ENCODE peak calls at places on chromosomes 6 and 20, in eight cellular contexts. One of them, this sample, is unnamed.

GRCh38 chr6:23963137-23963536 is 162.9 kb upstream of the NRSN1 start:
- DNase-seq in naive thymus-derived CD4-positive, alpha-beta T cell: no peak
- DNase-seq in psoas muscle: no peak
- DNase-seq in HL-60: no peak
- DNase-seq in CD8-positive, alpha-beta T cell: no peak
- DNase-seq in tibial nerve: no peak
- DNase-seq in SJSA1: no peak
- DNase-seq in H9: no peak
- DNase-seq in this sample: no peak

GRCh38 chr6:133431031-133431430 is 189.9 kb downstream of the EYA4 start:
- DNase-seq in naive thymus-derived CD4-positive, alpha-beta T cell: no peak
- DNase-seq in psoas muscle: no peak
- DNase-seq in HL-60: no peak
- DNase-seq in CD8-positive, alpha-beta T cell: no peak
- DNase-seq in tibial nerve: no peak
- DNase-seq in SJSA1: no peak
- DNase-seq in H9: no peak
- DNase-seq in this sample: no peak

GRCh38 chr20:49690899-49691620 is 22.6 kb downstream of the B4GALT5 start:
- DNase-seq in naive thymus-derived CD4-positive, alpha-beta T cell: no peak
- DNase-seq in psoas muscle: no peak
- DNase-seq in HL-60: no peak
- DNase-seq in CD8-positive, alpha-beta T cell: no peak
- DNase-seq in tibial nerve: no peak
- DNase-seq in SJSA1: no peak
- DNase-seq in H9: no peak
- DNase-seq in this sample: no peak

GRCh38 chr20:13788167-13788834 is 3.5 kb downstream of the NDUFAF5 start:
- DNase-seq in naive thymus-derived CD4-positive, alpha-beta T cell: peak
- DNase-seq in psoas muscle: no peak
- DNase-seq in HL-60: no peak
- DNase-seq in CD8-positive, alpha-beta T cell: peak
- DNase-seq in tibial nerve: no peak
- DNase-seq in SJSA1: peak
- DNase-seq in H9: peak
- DNase-seq in this sample: no peak

GRCh38 chr6:160221423-160221822 is 37.2 kb downstream of the SLC22A2 start:
- DNase-seq in naive thymus-derived CD4-positive, alpha-beta T cell: no peak
- DNase-seq in psoas muscle: no peak
- DNase-seq in HL-60: peak
- DNase-seq in CD8-positive, alpha-beta T cell: no peak
- DNase-seq in tibial nerve: no peak
- DNase-seq in SJSA1: no peak
- DNase-seq in H9: no peak
- DNase-seq in this sample: no peak

GRCh38 chr6:1310628-1311399 is 1.1 kb upstream of the FOXQ1 start:
- DNase-seq in naive thymus-derived CD4-positive, alpha-beta T cell: no peak
- DNase-seq in psoas muscle: no peak
- DNase-seq in HL-60: no peak
- DNase-seq in CD8-positive, alpha-beta T cell: no peak
- DNase-seq in tibial nerve: no peak
- DNase-seq in SJSA1: no peak
- DNase-seq in H9: peak
- DNase-seq in this sample: no peak

GRCh38 chr20:23116301-23117089 is 30.4 kb upstream of the CD93 start:
- DNase-seq in naive thymus-derived CD4-positive, alpha-beta T cell: no peak
- DNase-seq in psoas muscle: no peak
- DNase-seq in HL-60: peak
- DNase-seq in CD8-positive, alpha-beta T cell: no peak
- DNase-seq in tibial nerve: no peak
- DNase-seq in SJSA1: no peak
- DNase-seq in H9: no peak
- DNase-seq in this sample: no peak

GRCh38 chr6:34566830-34567546 is 10.9 kb upstream of the SPDEF start:
- DNase-seq in naive thymus-derived CD4-positive, alpha-beta T cell: no peak
- DNase-seq in psoas muscle: no peak
- DNase-seq in HL-60: no peak
- DNase-seq in CD8-positive, alpha-beta T cell: no peak
- DNase-seq in tibial nerve: no peak
- DNase-seq in SJSA1: no peak
- DNase-seq in H9: no peak
- DNase-seq in this sample: no peak

GRCh38 chr6:71393471-71393870 is 104.9 kb downstream of the OGFRL1 start:
- DNase-seq in naive thymus-derived CD4-positive, alpha-beta T cell: no peak
- DNase-seq in psoas muscle: no peak
- DNase-seq in HL-60: no peak
- DNase-seq in CD8-positive, alpha-beta T cell: no peak
- DNase-seq in tibial nerve: no peak
- DNase-seq in SJSA1: no peak
- DNase-seq in H9: no peak
- DNase-seq in this sample: no peak

GRCh38 chr6:107657755-107658461 is 166.2 kb downstream of the SCML4 start:
- DNase-seq in naive thymus-derived CD4-positive, alpha-beta T cell: peak
- DNase-seq in psoas muscle: peak
- DNase-seq in HL-60: peak
- DNase-seq in CD8-positive, alpha-beta T cell: peak
- DNase-seq in tibial nerve: no peak
- DNase-seq in SJSA1: peak
- DNase-seq in H9: peak
- DNase-seq in this sample: no peak

GRCh38 chr20:13262701-13263335 is 41.7 kb downstream of the ISM1 start:
- DNase-seq in naive thymus-derived CD4-positive, alpha-beta T cell: no peak
- DNase-seq in psoas muscle: no peak
- DNase-seq in HL-60: no peak
- DNase-seq in CD8-positive, alpha-beta T cell: no peak
- DNase-seq in tibial nerve: no peak
- DNase-seq in SJSA1: peak
- DNase-seq in H9: no peak
- DNase-seq in this sample: no peak

GRCh38 chr6:166955121-166955864 is 1.1 kb downstream of the RNASET2 start:
- DNase-seq in naive thymus-derived CD4-positive, alpha-beta T cell: peak
- DNase-seq in psoas muscle: peak
- DNase-seq in HL-60: peak
- DNase-seq in CD8-positive, alpha-beta T cell: peak
- DNase-seq in tibial nerve: no peak
- DNase-seq in SJSA1: no peak
- DNase-seq in H9: no peak
- DNase-seq in this sample: peak

GRCh38 chr6:144351741-144352140 is 66.6 kb downstream of the UTRN start:
- DNase-seq in naive thymus-derived CD4-positive, alpha-beta T cell: no peak
- DNase-seq in psoas muscle: no peak
- DNase-seq in HL-60: no peak
- DNase-seq in CD8-positive, alpha-beta T cell: no peak
- DNase-seq in tibial nerve: no peak
- DNase-seq in SJSA1: no peak
- DNase-seq in H9: no peak
- DNase-seq in this sample: no peak
- H3K27ac ChIP-seq in naive thymus-derived CD4-positive, alpha-beta T cell: peak
- H3K27ac ChIP-seq in psoas muscle: peak
- H3K27ac ChIP-seq in HL-60: no peak
- H3K27ac ChIP-seq in CD8-positive, alpha-beta T cell: peak
- H3K27ac ChIP-seq in tibial nerve: peak
- H3K27ac ChIP-seq in SJSA1: no peak
- H3K27ac ChIP-seq in H9: no peak
- H3K27ac ChIP-seq in this sample: peak

GRCh38 chr6:158008894-158009891 is 27.5 kb downstream of the SYNJ2 start:
- DNase-seq in naive thymus-derived CD4-positive, alpha-beta T cell: peak
- DNase-seq in psoas muscle: peak
- DNase-seq in HL-60: peak
- DNase-seq in CD8-positive, alpha-beta T cell: peak
- DNase-seq in tibial nerve: peak
- DNase-seq in SJSA1: peak
- DNase-seq in H9: no peak
- DNase-seq in this sample: no peak
- H3K27ac ChIP-seq in naive thymus-derived CD4-positive, alpha-beta T cell: peak
- H3K27ac ChIP-seq in psoas muscle: peak
- H3K27ac ChIP-seq in HL-60: no peak
- H3K27ac ChIP-seq in CD8-positive, alpha-beta T cell: no peak
- H3K27ac ChIP-seq in tibial nerve: no peak
- H3K27ac ChIP-seq in SJSA1: no peak
- H3K27ac ChIP-seq in H9: no peak
- H3K27ac ChIP-seq in this sample: peak

GRCh38 chr6:169451065-169451840 is 197.6 kb upstream of the THBS2 start:
- DNase-seq in naive thymus-derived CD4-positive, alpha-beta T cell: no peak
- DNase-seq in psoas muscle: no peak
- DNase-seq in HL-60: no peak
- DNase-seq in CD8-positive, alpha-beta T cell: no peak
- DNase-seq in tibial nerve: no peak
- DNase-seq in SJSA1: no peak
- DNase-seq in H9: no peak
- DNase-seq in this sample: no peak
- H3K27ac ChIP-seq in naive thymus-derived CD4-positive, alpha-beta T cell: no peak
- H3K27ac ChIP-seq in psoas muscle: peak
- H3K27ac ChIP-seq in HL-60: no peak
- H3K27ac ChIP-seq in CD8-positive, alpha-beta T cell: no peak
- H3K27ac ChIP-seq in tibial nerve: peak
- H3K27ac ChIP-seq in SJSA1: peak
- H3K27ac ChIP-seq in H9: no peak
- H3K27ac ChIP-seq in this sample: peak

DNA sequence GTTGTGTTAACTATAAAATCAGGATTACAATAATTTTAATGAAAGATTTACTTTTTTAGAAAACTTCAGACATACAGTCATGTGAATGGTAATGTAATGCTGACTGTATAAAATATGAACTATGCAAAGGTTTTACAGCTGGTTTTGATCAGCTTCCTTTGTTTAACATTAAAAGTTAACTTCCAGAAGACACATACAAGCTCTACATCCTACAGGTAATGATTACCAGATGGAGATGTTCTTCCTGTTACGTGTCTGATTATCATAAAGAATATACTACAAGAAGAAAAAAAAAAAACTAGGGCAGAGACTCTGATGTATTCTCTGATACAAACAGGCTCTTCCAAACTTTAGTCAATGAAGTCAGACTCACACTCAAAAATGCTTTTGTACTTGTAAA is 251.9 kb upstream of the RUNX2 start:
- DNase-seq in naive thymus-derived CD4-positive, alpha-beta T cell: no peak
- DNase-seq in psoas muscle: no peak
- DNase-seq in HL-60: no peak
- DNase-seq in CD8-positive, alpha-beta T cell: no peak
- DNase-seq in tibial nerve: no peak
- DNase-seq in SJSA1: no peak
- DNase-seq in H9: no peak
- DNase-seq in this sample: no peak
- H3K27ac ChIP-seq in naive thymus-derived CD4-positive, alpha-beta T cell: no peak
- H3K27ac ChIP-seq in psoas muscle: no peak
- H3K27ac ChIP-seq in HL-60: no peak
- H3K27ac ChIP-seq in CD8-positive, alpha-beta T cell: no peak
- H3K27ac ChIP-seq in tibial nerve: no peak
- H3K27ac ChIP-seq in SJSA1: no peak
- H3K27ac ChIP-seq in H9: no peak
- H3K27ac ChIP-seq in this sample: no peak

GRCh38 chr20:24722586-24722985 is 226.5 kb upstream of the CST7 start:
- DNase-seq in naive thymus-derived CD4-positive, alpha-beta T cell: no peak
- DNase-seq in psoas muscle: no peak
- DNase-seq in HL-60: no peak
- DNase-seq in CD8-positive, alpha-beta T cell: no peak
- DNase-seq in tibial nerve: no peak
- DNase-seq in SJSA1: no peak
- DNase-seq in H9: no peak
- DNase-seq in this sample: no peak

GRCh38 chr20:24720957-24721356 is 228.1 kb upstream of the CST7 start:
- DNase-seq in naive thymus-derived CD4-positive, alpha-beta T cell: no peak
- DNase-seq in psoas muscle: no peak
- DNase-seq in HL-60: no peak
- DNase-seq in CD8-positive, alpha-beta T cell: no peak
- DNase-seq in tibial nerve: no peak
- DNase-seq in SJSA1: no peak
- DNase-seq in H9: no peak
- DNase-seq in this sample: no peak

GRCh38 chr20:24718696-24719095 is 230.4 kb upstream of the CST7 start:
- DNase-seq in naive thymus-derived CD4-positive, alpha-beta T cell: no peak
- DNase-seq in psoas muscle: no peak
- DNase-seq in HL-60: no peak
- DNase-seq in CD8-positive, alpha-beta T cell: no peak
- DNase-seq in tibial nerve: no peak
- DNase-seq in SJSA1: no peak
- DNase-seq in H9: peak
- DNase-seq in this sample: no peak

GRCh38 chr20:24721891-24722530 is 227.1 kb upstream of the CST7 start:
- DNase-seq in naive thymus-derived CD4-positive, alpha-beta T cell: no peak
- DNase-seq in psoas muscle: no peak
- DNase-seq in HL-60: no peak
- DNase-seq in CD8-positive, alpha-beta T cell: no peak
- DNase-seq in tibial nerve: no peak
- DNase-seq in SJSA1: no peak
- DNase-seq in H9: no peak
- DNase-seq in this sample: no peak

DNA sequence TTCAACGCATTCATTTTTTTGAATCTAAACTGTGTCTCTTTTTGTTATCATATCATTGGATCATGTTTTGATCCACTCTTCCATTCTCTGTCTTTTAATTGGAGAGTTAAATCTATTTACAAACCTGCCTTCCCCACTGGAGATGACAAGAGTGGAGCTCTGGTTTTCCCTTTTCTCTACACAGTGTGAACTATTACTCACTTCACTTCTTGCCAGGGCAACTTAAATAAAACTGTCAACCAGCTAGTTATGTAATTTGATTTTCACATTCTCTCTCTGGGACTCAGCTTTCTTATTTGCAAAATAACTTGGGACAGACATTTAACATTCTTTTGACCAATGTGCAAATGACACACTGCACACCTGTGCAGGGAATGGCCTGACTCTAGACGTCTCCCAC is 230.8 kb upstream of the CST7 start:
- DNase-seq in naive thymus-derived CD4-positive, alpha-beta T cell: no peak
- DNase-seq in psoas muscle: no peak
- DNase-seq in HL-60: no peak
- DNase-seq in CD8-positive, alpha-beta T cell: no peak
- DNase-seq in tibial nerve: no peak
- DNase-seq in SJSA1: no peak
- DNase-seq in H9: no peak
- DNase-seq in this sample: no peak
- H3K27ac ChIP-seq in naive thymus-derived CD4-positive, alpha-beta T cell: no peak
- H3K27ac ChIP-seq in psoas muscle: no peak
- H3K27ac ChIP-seq in HL-60: no peak
- H3K27ac ChIP-seq in CD8-positive, alpha-beta T cell: no peak
- H3K27ac ChIP-seq in tibial nerve: no peak
- H3K27ac ChIP-seq in SJSA1: no peak
- H3K27ac ChIP-seq in H9: no peak
- H3K27ac ChIP-seq in this sample: no peak

DNA sequence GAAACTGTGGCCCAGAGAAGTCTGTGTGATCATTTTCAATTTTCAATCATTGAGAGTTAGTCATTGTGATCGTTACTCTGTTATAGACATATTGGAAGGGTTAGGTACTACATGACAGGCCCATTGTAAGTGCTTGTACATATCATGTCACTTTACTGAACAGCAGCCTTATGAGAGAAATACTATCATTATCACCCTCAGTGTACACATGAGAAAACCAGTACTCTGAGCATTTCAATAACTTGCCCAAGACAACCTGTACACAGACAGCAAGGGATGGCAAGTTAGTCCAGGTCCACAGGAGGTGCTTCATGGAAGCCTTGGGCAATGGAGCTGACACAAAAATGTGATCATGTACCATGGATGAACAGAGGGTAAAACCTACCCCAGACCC is 51.2 kb downstream of the JPH2 start:
- DNase-seq in naive thymus-derived CD4-positive, alpha-beta T cell: peak
- DNase-seq in psoas muscle: no peak
- DNase-seq in HL-60: no peak
- DNase-seq in CD8-positive, alpha-beta T cell: no peak
- DNase-seq in tibial nerve: no peak
- DNase-seq in SJSA1: no peak
- DNase-seq in H9: no peak
- DNase-seq in this sample: no peak
- H3K27ac ChIP-seq in naive thymus-derived CD4-positive, alpha-beta T cell: no peak
- H3K27ac ChIP-seq in psoas muscle: peak
- H3K27ac ChIP-seq in HL-60: no peak
- H3K27ac ChIP-seq in CD8-positive, alpha-beta T cell: no peak
- H3K27ac ChIP-seq in tibial nerve: no peak
- H3K27ac ChIP-seq in SJSA1: peak
- H3K27ac ChIP-seq in H9: no peak
- H3K27ac ChIP-seq in this sample: peak

This sample was measured in ascending aorta.